ENCODE peak calls at places on chromosome 5, in eight cellular contexts. One of them, this sample, is unnamed.

GRCh38 chr5:103569313-103570060 is 6.9 kb upstream of the NUDT12 start:
- DNase-seq in foreskin fibroblast: no peak
- DNase-seq in aorta: no peak
- DNase-seq in IMR-90: peak
- DNase-seq in tibial artery: no peak
- DNase-seq in CD4-positive, alpha-beta memory T cell: no peak
- DNase-seq in AG04450: no peak
- DNase-seq in left lung: no peak
- DNase-seq in this sample: no peak

GRCh38 chr5:85823462-85824426 is 794.0 kb upstream of the COX7C start:
- DNase-seq in foreskin fibroblast: no peak
- DNase-seq in aorta: no peak
- DNase-seq in IMR-90: no peak
- DNase-seq in tibial artery: no peak
- DNase-seq in CD4-positive, alpha-beta memory T cell: no peak
- DNase-seq in AG04450: no peak
- DNase-seq in left lung: no peak
- DNase-seq in this sample: no peak

GRCh38 chr5:81657386-81657785 is 93.5 kb downstream of the SSBP2 start:
- DNase-seq in foreskin fibroblast: no peak
- DNase-seq in aorta: no peak
- DNase-seq in IMR-90: no peak
- DNase-seq in tibial artery: no peak
- DNase-seq in CD4-positive, alpha-beta memory T cell: no peak
- DNase-seq in AG04450: no peak
- DNase-seq in left lung: no peak
- DNase-seq in this sample: no peak

GRCh38 chr5:66511491-66511890 is 84.7 kb upstream of the MAST4 start:
- DNase-seq in foreskin fibroblast: no peak
- DNase-seq in aorta: no peak
- DNase-seq in IMR-90: no peak
- DNase-seq in tibial artery: no peak
- DNase-seq in CD4-positive, alpha-beta memory T cell: no peak
- DNase-seq in AG04450: no peak
- DNase-seq in left lung: no peak
- DNase-seq in this sample: no peak

GRCh38 chr5:20523099-20523498 is 535.1 kb upstream of the CDH18 start:
- DNase-seq in foreskin fibroblast: no peak
- DNase-seq in aorta: no peak
- DNase-seq in IMR-90: no peak
- DNase-seq in tibial artery: no peak
- DNase-seq in CD4-positive, alpha-beta memory T cell: no peak
- DNase-seq in AG04450: no peak
- DNase-seq in left lung: no peak
- DNase-seq in this sample: no peak

GRCh38 chr5:107508083-107508482 is 162.7 kb downstream of the EFNA5 start:
- DNase-seq in foreskin fibroblast: no peak
- DNase-seq in aorta: no peak
- DNase-seq in IMR-90: no peak
- DNase-seq in tibial artery: no peak
- DNase-seq in CD4-positive, alpha-beta memory T cell: no peak
- DNase-seq in AG04450: no peak
- DNase-seq in left lung: no peak
- DNase-seq in this sample: no peak

GRCh38 chr5:161077895-161078566 is 226.0 kb upstream of the ATP10B start:
- DNase-seq in foreskin fibroblast: no peak
- DNase-seq in aorta: no peak
- DNase-seq in IMR-90: no peak
- DNase-seq in tibial artery: no peak
- DNase-seq in CD4-positive, alpha-beta memory T cell: no peak
- DNase-seq in AG04450: no peak
- DNase-seq in left lung: no peak
- DNase-seq in this sample: no peak

GRCh38 chr5:62732677-62733121 is 154.1 kb downstream of the LRRC70 start:
- DNase-seq in foreskin fibroblast: no peak
- DNase-seq in aorta: peak
- DNase-seq in IMR-90: peak
- DNase-seq in tibial artery: no peak
- DNase-seq in CD4-positive, alpha-beta memory T cell: no peak
- DNase-seq in AG04450: no peak
- DNase-seq in left lung: no peak
- DNase-seq in this sample: no peak

GRCh38 chr5:5344051-5344571 is 78.4 kb upstream of the ICE1 start:
- DNase-seq in foreskin fibroblast: no peak
- DNase-seq in aorta: no peak
- DNase-seq in IMR-90: no peak
- DNase-seq in tibial artery: no peak
- DNase-seq in CD4-positive, alpha-beta memory T cell: no peak
- DNase-seq in AG04450: no peak
- DNase-seq in left lung: no peak
- DNase-seq in this sample: no peak

GRCh38 chr5:150219142-150219541 is 29.3 kb downstream of the SLC6A7 start:
- DNase-seq in foreskin fibroblast: no peak
- DNase-seq in aorta: no peak
- DNase-seq in IMR-90: peak
- DNase-seq in tibial artery: no peak
- DNase-seq in CD4-positive, alpha-beta memory T cell: no peak
- DNase-seq in AG04450: no peak
- DNase-seq in left lung: no peak
- DNase-seq in this sample: no peak

GRCh38 chr5:3594514-3595101 is 1.0 kb upstream of the IRX1 start:
- DNase-seq in foreskin fibroblast: peak
- DNase-seq in aorta: no peak
- DNase-seq in IMR-90: no peak
- DNase-seq in tibial artery: no peak
- DNase-seq in CD4-positive, alpha-beta memory T cell: no peak
- DNase-seq in AG04450: no peak
- DNase-seq in left lung: no peak
- DNase-seq in this sample: no peak

GRCh38 chr5:178545941-178546674 is 44.1 kb downstream of the COL23A1 start:
- DNase-seq in foreskin fibroblast: no peak
- DNase-seq in aorta: peak
- DNase-seq in IMR-90: no peak
- DNase-seq in tibial artery: no peak
- DNase-seq in CD4-positive, alpha-beta memory T cell: no peak
- DNase-seq in AG04450: no peak
- DNase-seq in left lung: no peak
- DNase-seq in this sample: no peak

GRCh38 chr5:135073771-135074345 is 39.8 kb upstream of the PITX1 start:
- DNase-seq in foreskin fibroblast: peak
- DNase-seq in aorta: no peak
- DNase-seq in IMR-90: peak
- DNase-seq in tibial artery: peak
- DNase-seq in CD4-positive, alpha-beta memory T cell: no peak
- DNase-seq in AG04450: no peak
- DNase-seq in left lung: no peak
- DNase-seq in this sample: no peak

GRCh38 chr5:151463137-151464029 is 16.0 kb downstream of the SLC36A1 start:
- DNase-seq in foreskin fibroblast: no peak
- DNase-seq in aorta: no peak
- DNase-seq in IMR-90: no peak
- DNase-seq in tibial artery: no peak
- DNase-seq in CD4-positive, alpha-beta memory T cell: no peak
- DNase-seq in AG04450: no peak
- DNase-seq in left lung: no peak
- DNase-seq in this sample: no peak

GRCh38 chr5:168140256-168140655 is 151.2 kb upstream of the WWC1 start:
- DNase-seq in foreskin fibroblast: no peak
- DNase-seq in aorta: no peak
- DNase-seq in IMR-90: no peak
- DNase-seq in tibial artery: no peak
- DNase-seq in CD4-positive, alpha-beta memory T cell: no peak
- DNase-seq in AG04450: no peak
- DNase-seq in left lung: no peak
- DNase-seq in this sample: no peak

GRCh38 chr5:82018462-82018861 is 46.6 kb downstream of the ATG10 start:
- DNase-seq in foreskin fibroblast: no peak
- DNase-seq in aorta: no peak
- DNase-seq in IMR-90: peak
- DNase-seq in tibial artery: no peak
- DNase-seq in CD4-positive, alpha-beta memory T cell: no peak
- DNase-seq in AG04450: no peak
- DNase-seq in left lung: no peak
- DNase-seq in this sample: peak

GRCh38 chr5:99105216-99105615 is 176.4 kb upstream of the CHD1 start:
- DNase-seq in foreskin fibroblast: no peak
- DNase-seq in aorta: no peak
- DNase-seq in IMR-90: no peak
- DNase-seq in tibial artery: no peak
- DNase-seq in CD4-positive, alpha-beta memory T cell: no peak
- DNase-seq in AG04450: no peak
- DNase-seq in left lung: no peak
- DNase-seq in this sample: no peak

GRCh38 chr5:159695741-159696294 is 220.5 kb upstream of the ADRA1B start:
- DNase-seq in foreskin fibroblast: no peak
- DNase-seq in aorta: no peak
- DNase-seq in IMR-90: no peak
- DNase-seq in tibial artery: no peak
- DNase-seq in CD4-positive, alpha-beta memory T cell: no peak
- DNase-seq in AG04450: no peak
- DNase-seq in left lung: no peak
- DNase-seq in this sample: no peak

GRCh38 chr5:58759745-58760144 is 176.9 kb downstream of the RAB3C start:
- DNase-seq in foreskin fibroblast: no peak
- DNase-seq in aorta: no peak
- DNase-seq in IMR-90: no peak
- DNase-seq in tibial artery: no peak
- DNase-seq in CD4-positive, alpha-beta memory T cell: peak
- DNase-seq in AG04450: no peak
- DNase-seq in left lung: no peak
- DNase-seq in this sample: no peak
- H3K4me3 ChIP-seq in foreskin fibroblast: no peak
- H3K4me3 ChIP-seq in aorta: peak
- H3K4me3 ChIP-seq in IMR-90: no peak
- H3K4me3 ChIP-seq in tibial artery: no peak
- H3K4me3 ChIP-seq in CD4-positive, alpha-beta memory T cell: peak
- H3K4me3 ChIP-seq in AG04450: no peak
- H3K4me3 ChIP-seq in left lung: peak
- H3K4me3 ChIP-seq in this sample: peak

GRCh38 chr5:97839338-97840081 is 656.5 kb upstream of the RIOK2 start:
- DNase-seq in foreskin fibroblast: peak
- DNase-seq in aorta: no peak
- DNase-seq in IMR-90: peak
- DNase-seq in tibial artery: no peak
- DNase-seq in CD4-positive, alpha-beta memory T cell: no peak
- DNase-seq in AG04450: no peak
- DNase-seq in left lung: no peak
- DNase-seq in this sample: no peak

GRCh38 chr5:97840643-97841042 is 657.6 kb upstream of the RIOK2 start:
- DNase-seq in foreskin fibroblast: peak
- DNase-seq in aorta: no peak
- DNase-seq in IMR-90: peak
- DNase-seq in tibial artery: no peak
- DNase-seq in CD4-positive, alpha-beta memory T cell: no peak
- DNase-seq in AG04450: no peak
- DNase-seq in left lung: no peak
- DNase-seq in this sample: no peak

GRCh38 chr5:97846646-97847045 is 663.6 kb upstream of the RIOK2 start:
- DNase-seq in foreskin fibroblast: no peak
- DNase-seq in aorta: no peak
- DNase-seq in IMR-90: no peak
- DNase-seq in tibial artery: no peak
- DNase-seq in CD4-positive, alpha-beta memory T cell: no peak
- DNase-seq in AG04450: no peak
- DNase-seq in left lung: no peak
- DNase-seq in this sample: no peak

GRCh38 chr5:97844797-97845196 is 661.8 kb upstream of the RIOK2 start:
- DNase-seq in foreskin fibroblast: no peak
- DNase-seq in aorta: no peak
- DNase-seq in IMR-90: no peak
- DNase-seq in tibial artery: no peak
- DNase-seq in CD4-positive, alpha-beta memory T cell: no peak
- DNase-seq in AG04450: no peak
- DNase-seq in left lung: no peak
- DNase-seq in this sample: no peak

DNA sequence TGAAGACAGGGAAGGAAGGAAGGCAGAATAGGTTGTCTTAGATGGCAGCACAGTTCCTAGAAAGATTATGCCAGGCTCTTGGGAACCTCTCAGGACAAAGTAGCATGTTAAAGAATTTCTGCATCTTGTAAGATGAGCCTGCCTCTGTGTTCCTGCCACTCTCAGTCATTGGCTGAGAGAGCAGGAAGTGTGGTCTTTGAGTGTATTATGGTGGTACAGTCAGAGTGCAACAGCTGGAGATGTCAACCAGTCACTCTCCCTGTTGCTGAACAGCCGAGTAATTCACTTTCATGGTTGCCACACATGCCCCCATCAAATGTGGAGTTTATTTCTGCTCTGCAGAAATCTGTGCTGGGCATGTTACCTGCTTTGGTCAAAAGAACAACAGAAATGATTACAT is 659.6 kb upstream of the RIOK2 start:
- DNase-seq in foreskin fibroblast: no peak
- DNase-seq in aorta: no peak
- DNase-seq in IMR-90: no peak
- DNase-seq in tibial artery: no peak
- DNase-seq in CD4-positive, alpha-beta memory T cell: no peak
- DNase-seq in AG04450: no peak
- DNase-seq in left lung: no peak
- DNase-seq in this sample: no peak
- H3K4me3 ChIP-seq in foreskin fibroblast: no peak
- H3K4me3 ChIP-seq in aorta: no peak
- H3K4me3 ChIP-seq in IMR-90: no peak
- H3K4me3 ChIP-seq in tibial artery: no peak
- H3K4me3 ChIP-seq in CD4-positive, alpha-beta memory T cell: no peak
- H3K4me3 ChIP-seq in AG04450: no peak
- H3K4me3 ChIP-seq in left lung: no peak
- H3K4me3 ChIP-seq in this sample: no peak

GRCh38 chr5:127290946-127291763 is 559 bp downstream of the MEGF10 start:
- DNase-seq in foreskin fibroblast: no peak
- DNase-seq in aorta: no peak
- DNase-seq in IMR-90: no peak
- DNase-seq in tibial artery: no peak
- DNase-seq in CD4-positive, alpha-beta memory T cell: no peak
- DNase-seq in AG04450: no peak
- DNase-seq in left lung: no peak
- DNase-seq in this sample: no peak
- H3K4me3 ChIP-seq in foreskin fibroblast: peak
- H3K4me3 ChIP-seq in aorta: no peak
- H3K4me3 ChIP-seq in IMR-90: no peak
- H3K4me3 ChIP-seq in tibial artery: peak
- H3K4me3 ChIP-seq in CD4-positive, alpha-beta memory T cell: no peak
- H3K4me3 ChIP-seq in AG04450: no peak
- H3K4me3 ChIP-seq in left lung: no peak
- H3K4me3 ChIP-seq in this sample: peak

GRCh38 chr5:55370291-55370925 is 62.6 kb downstream of the MTREX start:
- DNase-seq in foreskin fibroblast: no peak
- DNase-seq in aorta: no peak
- DNase-seq in IMR-90: no peak
- DNase-seq in tibial artery: no peak
- DNase-seq in CD4-positive, alpha-beta memory T cell: no peak
- DNase-seq in AG04450: no peak
- DNase-seq in left lung: no peak
- DNase-seq in this sample: no peak

GRCh38 chr5:55360190-55360589 is 52.4 kb downstream of the MTREX start:
- DNase-seq in foreskin fibroblast: peak
- DNase-seq in aorta: no peak
- DNase-seq in IMR-90: peak
- DNase-seq in tibial artery: no peak
- DNase-seq in CD4-positive, alpha-beta memory T cell: no peak
- DNase-seq in AG04450: no peak
- DNase-seq in left lung: no peak
- DNase-seq in this sample: no peak

GRCh38 chr5:55363861-55364260 is 56.1 kb downstream of the MTREX start:
- DNase-seq in foreskin fibroblast: no peak
- DNase-seq in aorta: no peak
- DNase-seq in IMR-90: peak
- DNase-seq in tibial artery: no peak
- DNase-seq in CD4-positive, alpha-beta memory T cell: no peak
- DNase-seq in AG04450: no peak
- DNase-seq in left lung: no peak
- DNase-seq in this sample: no peak

GRCh38 chr5:55364537-55365055 is 56.8 kb downstream of the MTREX start:
- DNase-seq in foreskin fibroblast: no peak
- DNase-seq in aorta: no peak
- DNase-seq in IMR-90: no peak
- DNase-seq in tibial artery: no peak
- DNase-seq in CD4-positive, alpha-beta memory T cell: no peak
- DNase-seq in AG04450: no peak
- DNase-seq in left lung: no peak
- DNase-seq in this sample: no peak
- H3K4me3 ChIP-seq in foreskin fibroblast: no peak
- H3K4me3 ChIP-seq in aorta: no peak
- H3K4me3 ChIP-seq in IMR-90: no peak
- H3K4me3 ChIP-seq in tibial artery: no peak
- H3K4me3 ChIP-seq in CD4-positive, alpha-beta memory T cell: no peak
- H3K4me3 ChIP-seq in AG04450: no peak
- H3K4me3 ChIP-seq in left lung: no peak
- H3K4me3 ChIP-seq in this sample: no peak

This sample was measured in heart left ventricle.